ENCODE peak calls at places on chromosomes 5 and 9, in nine cellular contexts. L, P, S, Y, R, G, W, E and A are unnamed samples. For H3K27me3, the result is how much of the 10 kb centered on the place peaks cover.

GRCh38 chr5:68730220-68731010 is 363.4 kb upstream of the SLC30A5 start:
- DNase-seq in L (no peak), P (no peak), S (no peak), Y (no peak), R (no peak), G (no peak), W (peak), E (no peak), A (peak)

GRCh38 chr5:17235736-17236330 is 18.4 kb downstream of the BASP1 start:
- DNase-seq in L (no peak), P (no peak), S (no peak), Y (no peak), R (no peak), G (no peak), W (no peak), E (no peak), A (no peak)

GRCh38 chr5:141850183-141850768 is 27.9 kb downstream of the PCDH1 start:
- DNase-seq in L (no peak), P (peak), S (no peak), Y (peak), R (no peak), G (no peak), W (no peak), E (no peak), A (no peak)

GRCh38 chr9:14098102-14098501 is 215.8 kb downstream of the NFIB start:
- DNase-seq in L (no peak), P (no peak), S (no peak), Y (no peak), R (no peak), G (no peak), W (no peak), E (no peak), A (no peak)

GRCh38 chr9:134053941-134054761 is 13.7 kb downstream of the BRD3 start:
- DNase-seq in L (peak), P (no peak), S (peak), Y (no peak), R (peak), G (no peak), W (no peak), E (no peak), A (no peak)

GRCh38 chr5:105407190-105407589 is 1844.6 kb upstream of the NUDT12 start:
- DNase-seq in L (no peak), P (no peak), S (no peak), Y (no peak), R (no peak), G (no peak), W (no peak), E (no peak), A (no peak)

GRCh38 chr5:172870807-172871431 is 36.9 kb downstream of the ERGIC1 start:
- DNase-seq in L (no peak), P (no peak), S (peak), Y (no peak), R (peak), G (no peak), W (peak), E (no peak), A (no peak)

GRCh38 chr9:123174887-123175518 is 93.4 kb downstream of the STRBP start:
- DNase-seq in L (no peak), P (no peak), S (no peak), Y (no peak), R (no peak), G (no peak), W (no peak), E (no peak), A (no peak)

GRCh38 chr5:33170414-33170813 is 270.4 kb upstream of the TARS1 start:
- DNase-seq in L (no peak), P (no peak), S (no peak), Y (no peak), R (no peak), G (no peak), W (no peak), E (no peak), A (no peak)

GRCh38 chr5:33166971-33167370 is 273.8 kb upstream of the TARS1 start:
- DNase-seq in L (no peak), P (no peak), S (no peak), Y (no peak), R (no peak), G (no peak), W (no peak), E (no peak), A (no peak)

GRCh38 chr5:33166522-33166921 is 274.2 kb upstream of the TARS1 start:
- DNase-seq in L (no peak), P (no peak), S (no peak), Y (no peak), R (no peak), G (peak), W (no peak), E (no peak), A (no peak)

GRCh38 chr5:33162057-33162456 is 278.7 kb upstream of the TARS1 start:
- DNase-seq in L (no peak), P (no peak), S (no peak), Y (no peak), R (no peak), G (no peak), W (no peak), E (no peak), A (no peak)

GRCh38 chr5:33167541-33167940 is 273.2 kb upstream of the TARS1 start:
- DNase-seq in L (no peak), P (no peak), S (no peak), Y (no peak), R (no peak), G (no peak), W (no peak), E (no peak), A (no peak)
- H3K27me3 ChIP-seq in L (under half), P (under half), S (under half), Y (under half), R (under half), G (under half), W (under half), E (under half), A (under half)

DNA sequence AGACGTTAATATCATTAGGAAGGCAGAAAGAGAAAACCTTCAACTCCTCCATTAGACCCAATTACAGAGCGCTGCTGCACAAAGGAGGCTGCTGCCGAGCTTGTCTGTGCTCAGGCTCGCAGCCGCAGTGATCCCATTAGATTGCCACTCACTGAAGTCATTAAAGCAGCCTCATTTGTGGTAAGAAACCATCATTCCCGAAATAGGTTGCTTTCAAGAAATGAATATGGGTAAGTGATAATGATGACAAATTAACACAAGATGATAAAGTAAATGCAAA is 137.2 kb downstream of the CAVIN4 start:
- DNase-seq in L (no peak), P (no peak), S (no peak), Y (no peak), R (no peak), G (no peak), W (no peak), E (no peak), A (no peak)
- H3K27me3 ChIP-seq in L (under half), P (under half), S (under half), Y (under half), R (under half), G (under half), W (under half), E (under half), A (under half)

DNA sequence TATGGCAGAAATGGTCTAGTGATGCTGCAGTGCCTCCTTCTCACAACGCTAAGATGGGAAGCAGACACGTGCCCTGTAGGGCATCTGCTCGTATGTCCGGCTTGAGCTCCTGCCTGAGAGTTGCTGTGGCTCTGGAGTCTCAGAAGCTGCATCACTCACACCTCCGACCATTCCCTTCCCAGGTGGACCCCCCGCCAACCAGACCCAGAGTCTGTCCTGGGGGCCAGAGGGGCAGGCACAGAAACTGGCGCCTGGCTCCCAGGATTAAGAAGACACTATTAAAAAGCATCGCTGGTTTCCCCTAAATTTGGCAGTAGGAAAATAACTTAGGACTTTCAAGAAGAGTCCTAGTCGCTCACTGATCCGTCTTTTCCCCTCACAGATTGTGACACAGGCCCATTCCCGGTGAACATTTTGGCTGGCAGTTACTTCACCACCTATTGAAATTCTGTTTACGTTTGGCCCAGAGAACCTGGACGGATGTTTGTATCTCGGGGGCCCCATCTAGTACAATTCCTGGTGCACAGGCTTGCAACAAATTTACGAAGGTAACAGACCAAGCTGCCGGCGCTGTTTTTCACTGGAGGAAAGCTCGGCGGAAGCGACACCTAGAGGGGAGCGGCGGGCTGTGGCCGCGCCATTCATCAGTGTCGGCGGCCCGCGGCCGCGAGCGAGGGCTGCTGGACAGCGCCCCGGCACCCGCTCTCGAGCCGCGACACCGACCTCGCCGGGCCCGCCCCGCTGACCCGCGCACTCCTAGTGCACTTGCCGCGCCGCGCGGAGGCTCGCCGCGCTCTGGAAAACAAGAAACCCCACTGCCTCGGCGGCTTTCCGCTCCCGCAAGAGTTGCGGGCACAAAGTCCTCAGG is 1.6 kb downstream of the FSTL4 start:
- DNase-seq in L (no peak), P (peak), S (peak), Y (peak), R (peak), G (peak), W (peak), E (no peak), A (no peak)
- H3K27me3 ChIP-seq in L (half or more), P (under half), S (half or more), Y (under half), R (under half), G (under half), W (under half), E (half or more), A (under half)

GRCh38 chr9:94706922-94707321 is 19.6 kb upstream of the AOPEP start:
- DNase-seq in L (no peak), P (no peak), S (no peak), Y (no peak), R (no peak), G (no peak), W (no peak), E (no peak), A (no peak)
- H3K27me3 ChIP-seq in L (under half), P (under half), S (under half), Y (under half), R (under half), G (under half), W (under half), E (under half), A (under half)

GRCh38 chr9:124908098-124908497 is 32.8 kb downstream of the GOLGA1 start:
- DNase-seq in L (no peak), P (no peak), S (no peak), Y (no peak), R (no peak), G (no peak), W (no peak), E (no peak), A (no peak)

GRCh38 chr9:124914753-124915405 is 26.0 kb downstream of the GOLGA1 start:
- DNase-seq in L (no peak), P (no peak), S (no peak), Y (no peak), R (no peak), G (no peak), W (no peak), E (no peak), A (no peak)

GRCh38 chr9:124911766-124912165 is 29.1 kb downstream of the GOLGA1 start:
- DNase-seq in L (no peak), P (no peak), S (no peak), Y (no peak), R (no peak), G (no peak), W (no peak), E (no peak), A (no peak)

DNA sequence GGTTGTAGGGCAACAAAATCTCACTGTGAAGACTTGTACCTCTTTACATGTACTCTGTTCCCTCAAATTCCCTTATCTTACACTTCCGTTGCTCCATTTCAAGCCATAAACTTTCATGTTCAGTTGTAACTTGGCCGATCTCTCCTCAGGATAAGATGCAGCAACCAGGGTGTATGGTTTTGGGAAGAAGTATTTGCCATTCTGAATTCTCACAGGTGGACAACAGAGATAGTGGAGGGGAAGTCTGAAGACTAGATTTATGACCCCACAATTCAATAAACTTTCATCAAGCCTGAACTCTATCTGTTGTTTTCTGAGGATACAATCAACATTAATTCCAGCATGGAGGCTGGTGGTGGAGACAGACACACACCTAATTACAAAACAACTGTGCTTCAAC is 27.5 kb downstream of the GOLGA1 start:
- DNase-seq in L (no peak), P (no peak), S (no peak), Y (no peak), R (no peak), G (no peak), W (no peak), E (no peak), A (no peak)
- H3K27me3 ChIP-seq in L (under half), P (under half), S (under half), Y (under half), R (under half), G (under half), W (under half), E (under half), A (under half)

GRCh38 chr9:136697146-136697820 is 10.0 kb upstream of the AGPAT2 start:
- DNase-seq in L (no peak), P (no peak), S (no peak), Y (no peak), R (no peak), G (no peak), W (peak), E (no peak), A (no peak)

GRCh38 chr9:136695955-136696354 is 8.7 kb upstream of the AGPAT2 start:
- DNase-seq in L (no peak), P (no peak), S (no peak), Y (no peak), R (no peak), G (no peak), W (no peak), E (no peak), A (no peak)

GRCh38 chr9:136696502-136696901 is 9.2 kb upstream of the AGPAT2 start:
- DNase-seq in L (no peak), P (no peak), S (no peak), Y (no peak), R (no peak), G (no peak), W (no peak), E (no peak), A (no peak)

GRCh38 chr9:136698681-136699246 is 11.5 kb upstream of the AGPAT2 start:
- DNase-seq in L (no peak), P (no peak), S (no peak), Y (no peak), R (no peak), G (no peak), W (no peak), E (no peak), A (no peak)

GRCh38 chr9:136697821-136698526 is 10.7 kb upstream of the AGPAT2 start:
- DNase-seq in L (no peak), P (no peak), S (peak), Y (no peak), R (no peak), G (no peak), W (no peak), E (no peak), A (no peak)
- H3K27me3 ChIP-seq in L (under half), P (under half), S (under half), Y (under half), R (under half), G (under half), W (under half), E (half or more), A (under half)